ENCODE peak calls at places on chromosomes 11 and 22, in ten cellular contexts. P, V, Q, W, L, Z, E, X, I and M are unnamed samples.
A peak's percentile ranks its signal among the peaks of the same experiment; 100 is the strongest.

GRCh38 chr22:27391092-27391770 is 410.3 kb downstream of the MN1 start:
- DNase-seq in L (no peak), Q (no peak), E (no peak), Z (no peak), I (no peak), W (no peak), P (no peak), X (no peak), V (no peak), M (no peak)

GRCh38 chr11:65960824-65961266 is 689 bp upstream of the SART1 start:
- DNase-seq in Q (no peak), V (no peak), E (no peak), X (no peak), W (no peak), P (no peak), Z (no peak), I (no peak), L (no peak), M (no peak)

GRCh38 chr22:31244044-31244942 is 32.2 kb downstream of the LIMK2 start:
- DNase-seq in Z (no peak), Q (no peak), V (peak; percentile 63), P (no peak), W (peak; percentile 93), E (no peak), X (no peak), I (peak; percentile 91), L (no peak), M (no peak)

GRCh38 chr11:101096036-101096704 is 33.4 kb downstream of the PGR start:
- DNase-seq in W (peak; percentile 6), L (no peak), V (no peak), Q (no peak), X (no peak), Z (no peak), P (no peak), E (no peak), I (no peak), M (no peak)

GRCh38 chr11:86255896-86256295 is 11.3 kb downstream of the EED start:
- DNase-seq in X (no peak), I (no peak), V (no peak), P (no peak), Z (no peak), W (no peak), Q (no peak), L (no peak), E (no peak), M (no peak)

GRCh38 chr22:40233886-40234285 is 56.2 kb downstream of the TNRC6B start:
- DNase-seq in W (no peak), V (no peak), X (no peak), Z (no peak), L (no peak), Q (no peak), E (no peak), P (no peak), I (no peak), M (no peak)

GRCh38 chr11:104979839-104980238 is 11.5 kb upstream of the CASP4 start:
- DNase-seq in Z (no peak), I (no peak), E (no peak), W (no peak), Q (no peak), L (no peak), P (no peak), V (no peak), X (no peak), M (no peak)

GRCh38 chr11:60370811-60371297 is 7.5 kb upstream of the MS4A7 start:
- DNase-seq in E (peak; percentile 88), P (no peak), I (no peak), W (no peak), V (peak; percentile 19), Z (no peak), Q (no peak), L (no peak), X (no peak), M (no peak)

GRCh38 chr22:21876486-21877176 is 9.2 kb upstream of the MAPK1 start:
- DNase-seq in Z (peak; percentile 37), V (no peak), X (no peak), Q (no peak), W (no peak), L (no peak), E (no peak), I (no peak), P (no peak), M (no peak)